ENCODE peak calls at places on chromosomes 7 and 10, in six cellular contexts. M, U, R, P, W and F are unnamed samples.

GRCh38 chr10:81414038-81414437 is 461.0 kb upstream of the NRG3 start:
- DNase-seq in P (no peak), M (peak), W (no peak), R (no peak), U (no peak), F (peak)

GRCh38 chr7:37247881-37248280 is 200.8 kb downstream of the ELMO1 start:
- DNase-seq in R (no peak), P (no peak), U (no peak), W (no peak), M (peak), F (peak)

GRCh38 chr10:60280475-60280874 is 109.2 kb downstream of the ANK3 start:
- DNase-seq in U (no peak), M (no peak), P (no peak), W (no peak), R (no peak), F (no peak)

GRCh38 chr7:1555813-1556540 is at the start of gene TMEM184A:
- DNase-seq in M (peak), P (peak), W (peak), U (peak), R (no peak), F (no peak)

GRCh38 chr10:8044908-8045727 is 9.4 kb upstream of the GATA3 start:
- DNase-seq in P (peak), U (peak), R (no peak), M (no peak), W (no peak), F (peak)

GRCh38 chr7:29322023-29322712 is 127.6 kb downstream of the CHN2 start:
- DNase-seq in M (no peak), U (no peak), R (no peak), W (no peak), P (no peak), F (no peak)

GRCh38 chr10:129525408-129525807 is 58.4 kb downstream of the MGMT start:
- DNase-seq in P (no peak), R (no peak), W (no peak), U (no peak), M (no peak), F (no peak)

GRCh38 chr10:95741807-95742528 is 14.0 kb upstream of the ENTPD1 start:
- DNase-seq in P (peak), W (no peak), M (no peak), R (peak), U (no peak), F (peak)

GRCh38 chr10:14583252-14583651 is 191.4 kb downstream of the FAM107B start:
- DNase-seq in M (no peak), U (no peak), R (no peak), P (no peak), W (no peak), F (no peak)

GRCh38 chr7:139393621-139394215 is 34.0 kb downstream of the LUC7L2 start:
- DNase-seq in U (no peak), P (no peak), M (no peak), W (no peak), R (no peak), F (no peak)

GRCh38 chr7:104272767-104273384 is 55.5 kb upstream of the LHFPL3 start:
- DNase-seq in M (peak), W (peak), U (peak), R (no peak), P (no peak), F (peak)

GRCh38 chr10:63711866-63712716 is 190.9 kb downstream of the REEP3 start:
- DNase-seq in M (peak), P (no peak), U (peak), R (no peak), W (peak), F (peak)

GRCh38 chr10:63819753-63820347 is 298.6 kb downstream of the REEP3 start:
- DNase-seq in R (no peak), W (peak), M (peak), U (peak), P (peak), F (peak)

GRCh38 chr7:21869785-21870402 is 75.8 kb downstream of the CDCA7L start:
- DNase-seq in P (no peak), W (no peak), M (peak), U (no peak), R (no peak), F (no peak)

GRCh38 chr7:77907281-77907680 is 108.7 kb downstream of the PHTF2 start:
- DNase-seq in W (no peak), P (no peak), U (no peak), R (no peak), M (no peak), F (no peak)

GRCh38 chr7:79979437-79979836 is 155.2 kb upstream of the GNAI1 start:
- DNase-seq in R (no peak), P (no peak), W (no peak), M (no peak), U (no peak), F (peak)

GRCh38 chr7:41886257-41886905 is 183.5 kb upstream of the INHBA start:
- DNase-seq in U (no peak), R (no peak), W (no peak), P (no peak), M (no peak), F (no peak)

GRCh38 chr7:84790873-84791272 is 396.0 kb downstream of the SEMA3D start:
- DNase-seq in P (no peak), R (no peak), W (no peak), M (no peak), U (no peak), F (no peak)

GRCh38 chr7:64978497-64979203 is 12.2 kb downstream of the ZNF117 start:
- DNase-seq in P (no peak), U (no peak), M (no peak), R (no peak), W (no peak), F (no peak)

GRCh38 chr10:61857746-61858145 is 43.8 kb upstream of the ARID5B start:
- DNase-seq in R (no peak), M (no peak), W (no peak), U (no peak), P (no peak), F (no peak)

GRCh38 chr7:26492816-26493215 is 201.2 kb downstream of the SNX10 start:
- DNase-seq in M (no peak), R (no peak), P (no peak), U (no peak), W (no peak), F (peak)

GRCh38 chr7:133724694-133725093 is 402.4 kb upstream of the LRGUK start:
- DNase-seq in W (no peak), R (no peak), U (no peak), P (no peak), M (no peak), F (no peak)

GRCh38 chr10:101830322-101831168 is 12.3 kb upstream of the OGA start:
- DNase-seq in W (no peak), U (peak), R (peak), M (peak), P (peak), F (peak)

GRCh38 chr10:105974803-105975456 is 1189.6 kb downstream of the SORCS1 start:
- DNase-seq in M (peak), W (no peak), P (no peak), U (no peak), R (no peak), F (no peak)

GRCh38 chr10:71995880-71996597 is 31.8 kb downstream of the CHST3 start:
- DNase-seq in M (no peak), P (no peak), W (no peak), R (no peak), U (no peak), F (peak)

GRCh38 chr7:15891151-15891842 is 204.8 kb upstream of the MEOX2 start:
- DNase-seq in U (no peak), W (no peak), R (no peak), M (no peak), P (no peak), F (peak)

GRCh38 chr10:132696204-132696603 is 89.7 kb downstream of the NKX6-2 start:
- DNase-seq in M (no peak), R (no peak), P (no peak), U (no peak), W (no peak), F (no peak)

GRCh38 chr10:122249303-122249850 is 21.7 kb upstream of the BTBD16 start:
- DNase-seq in R (no peak), W (no peak), U (no peak), P (no peak), M (no peak), F (no peak)

GRCh38 chr10:124999433-125000365 is 57.8 kb downstream of the ZRANB1 start:
- DNase-seq in U (peak), R (no peak), M (no peak), W (no peak), P (no peak), F (peak)

GRCh38 chr7:100019908-100020307 is 4.5 kb downstream of the ZKSCAN1 start:
- DNase-seq in W (no peak), P (no peak), M (no peak), U (no peak), R (no peak), F (no peak)

GRCh38 chr7:40866601-40867000 is 731.8 kb downstream of the SUGCT start:
- DNase-seq in W (no peak), M (peak), U (no peak), R (no peak), P (no peak), F (no peak)

GRCh38 chr10:112262556-112262955 is 20.6 kb upstream of the TECTB start:
- DNase-seq in W (no peak), U (no peak), R (no peak), P (no peak), M (no peak), F (no peak)

GRCh38 chr7:137579913-137580640 is 236.5 kb upstream of the PTN start:
- DNase-seq in W (no peak), U (no peak), R (no peak), M (no peak), P (no peak), F (peak)

GRCh38 chr7:131827421-131827820 is 271.0 kb upstream of the PODXL start:
- DNase-seq in U (no peak), R (no peak), M (no peak), W (no peak), P (no peak), F (no peak)

GRCh38 chr10:5590816-5591215 is 66.1 kb downstream of the CALML3 start:
- DNase-seq in U (peak), M (no peak), P (no peak), R (no peak), W (no peak), F (no peak)

GRCh38 chr10:123945506-123945905 is 53.9 kb upstream of the CPXM2 start:
- DNase-seq in W (no peak), R (no peak), M (peak), P (peak), U (no peak), F (no peak)

DNA sequence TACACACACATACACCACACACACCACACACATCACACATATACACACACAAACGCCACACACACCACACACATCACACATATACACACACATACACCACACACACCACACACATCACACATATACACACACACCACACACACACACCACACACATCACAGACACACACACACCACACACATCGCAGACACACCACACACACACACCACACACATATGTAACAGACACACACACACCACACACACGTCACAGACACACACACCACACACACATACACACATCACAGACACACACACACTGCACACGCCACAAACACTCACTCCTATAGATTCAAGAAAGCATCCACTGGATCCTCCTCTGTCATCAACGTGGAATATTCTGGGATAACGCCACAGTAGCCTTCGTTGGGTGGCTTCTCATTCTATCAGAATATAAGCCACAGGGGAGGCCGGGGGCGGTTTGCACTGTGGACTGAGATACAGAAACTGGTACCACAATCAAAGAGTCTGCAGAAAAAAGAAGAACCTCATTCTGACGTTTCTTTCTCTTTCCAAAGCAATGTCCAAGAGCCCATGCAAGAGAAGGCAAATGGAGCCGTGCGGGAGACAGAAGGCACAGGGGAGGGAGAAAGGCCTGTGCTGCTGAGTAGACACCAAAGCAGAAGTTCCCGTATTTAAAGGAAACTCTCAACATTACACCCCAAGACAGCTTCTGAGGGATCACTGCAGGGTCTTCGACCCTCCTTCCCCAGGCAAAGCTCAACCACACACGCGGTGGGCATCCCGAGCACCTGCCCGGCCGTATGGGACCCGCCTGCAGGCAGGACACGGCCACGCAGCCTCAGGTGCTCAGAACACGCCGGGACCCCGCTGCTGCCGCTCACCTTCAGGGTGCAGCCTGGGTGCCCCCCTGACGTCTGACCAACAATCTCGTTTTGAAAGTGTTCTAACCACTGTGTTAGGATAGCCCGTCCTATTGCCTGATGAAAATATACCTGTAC is 321.2 kb downstream of the DNAJB6 start:
- DNase-seq in M (no peak), U (peak), R (no peak), W (no peak), P (no peak), F (no peak)
- TF ChIP-seq MAX in M (no peak), U (no peak), R (no peak), W (no peak), P (no peak), F (no peak)

GRCh38 chr7:141776374-141776773 is at the start of gene TAS2R4:
- DNase-seq in M (no peak), P (no peak), W (no peak), U (no peak), R (no peak), F (no peak)
- H3K27ac ChIP-seq in M (no peak), P (no peak), W (no peak), U (no peak), R (no peak), F (no peak)

GRCh38 chr10:27242951-27243551 is 2.5 kb upstream of the ACBD5 start:
- DNase-seq in W (peak), R (peak), M (peak), P (no peak), U (peak), F (peak)
- H3K4me3 ChIP-seq in W (peak), R (peak), M (peak), P (peak), U (peak), F (peak)

GRCh38 chr10:120266037-120266436 is 191.0 kb upstream of the PLPP4 start:
- DNase-seq in R (no peak), M (no peak), U (no peak), W (no peak), P (no peak), F (no peak)
- TF ChIP-seq MAX in R (no peak), M (no peak), U (no peak), W (no peak), P (no peak), F (no peak)

GRCh38 chr10:119378737-119379067 is 163.8 kb downstream of the RGS10 start:
- DNase-seq in P (peak), R (no peak), M (no peak), U (no peak), W (no peak), F (no peak)

GRCh38 chr10:119379466-119380071 is 162.9 kb downstream of the RGS10 start:
- DNase-seq in W (no peak), R (no peak), M (no peak), U (no peak), P (no peak), F (no peak)

GRCh38 chr10:119377431-119377830 is 165.1 kb downstream of the RGS10 start:
- DNase-seq in M (no peak), P (no peak), U (no peak), W (no peak), R (no peak), F (no peak)

GRCh38 chr10:119375574-119376265 is 166.8 kb downstream of the RGS10 start:
- DNase-seq in W (no peak), R (no peak), P (no peak), U (no peak), M (no peak), F (peak)

GRCh38 chr10:119377905-119378736 is 164.4 kb downstream of the RGS10 start:
- DNase-seq in R (no peak), M (no peak), W (no peak), P (no peak), U (peak), F (no peak)
- H3K27ac ChIP-seq in R (no peak), M (no peak), W (no peak), P (no peak), U (no peak), F (no peak)

GRCh38 chr10:3192856-3193635 is 20.5 kb upstream of the PITRM1 start:
- DNase-seq in U (peak), W (peak), R (no peak), M (peak), P (peak), F (peak)
- H3K4me3 ChIP-seq in U (no peak), W (no peak), R (no peak), M (peak), P (no peak), F (peak)

GRCh38 chr10:3995302-3996210 is 210.5 kb upstream of the KLF6 start:
- DNase-seq in M (no peak), W (no peak), P (no peak), U (no peak), R (no peak), F (peak)
- TF ChIP-seq MAX in M (no peak), W (no peak), P (no peak), U (peak), R (no peak), F (no peak)

GRCh38 chr10:119306514-119306951 is 99.2 kb downstream of the GRK5 start:
- DNase-seq in U (no peak), P (peak), M (peak), W (no peak), R (peak), F (peak)
- H3K27ac ChIP-seq in U (peak), P (peak), M (peak), W (no peak), R (peak), F (peak)

GRCh38 chr7:12633589-12633988 is 53.8 kb upstream of the ARL4A start:
- DNase-seq in P (no peak), M (no peak), U (no peak), W (no peak), R (no peak), F (no peak)

GRCh38 chr7:12637819-12638592 is 49.4 kb upstream of the ARL4A start:
- DNase-seq in P (no peak), U (peak), W (no peak), R (no peak), M (no peak), F (no peak)

GRCh38 chr7:12638851-12639467 is 48.5 kb upstream of the ARL4A start:
- DNase-seq in W (peak), M (peak), U (peak), P (peak), R (no peak), F (peak)

GRCh38 chr7:12637328-12637727 is 50.1 kb upstream of the ARL4A start:
- DNase-seq in U (no peak), R (no peak), P (no peak), M (no peak), W (no peak), F (no peak)

DNA sequence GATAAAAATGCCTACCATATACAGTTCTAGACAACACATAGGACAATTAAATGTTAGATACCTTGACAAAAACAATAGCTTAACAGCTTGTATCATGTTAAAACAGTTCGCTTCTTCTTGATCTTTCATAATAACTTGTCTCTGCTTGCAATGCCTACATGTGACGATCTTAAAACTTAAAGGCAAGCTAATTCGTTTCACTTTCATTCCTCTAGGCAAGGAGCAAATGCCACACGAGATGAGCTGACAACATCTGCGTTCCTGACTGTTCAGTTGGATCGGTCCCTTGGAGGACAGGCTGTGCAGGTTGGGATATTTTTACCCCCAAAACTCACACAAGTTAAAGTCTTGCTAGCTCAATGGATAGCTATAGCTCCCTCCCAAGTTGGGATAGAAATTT is 51.6 kb upstream of the ARL4A start:
- DNase-seq in R (peak), U (no peak), M (no peak), P (no peak), W (no peak), F (no peak)
- H3K4me3 ChIP-seq in R (no peak), U (no peak), M (no peak), P (no peak), W (no peak), F (no peak)

DNA sequence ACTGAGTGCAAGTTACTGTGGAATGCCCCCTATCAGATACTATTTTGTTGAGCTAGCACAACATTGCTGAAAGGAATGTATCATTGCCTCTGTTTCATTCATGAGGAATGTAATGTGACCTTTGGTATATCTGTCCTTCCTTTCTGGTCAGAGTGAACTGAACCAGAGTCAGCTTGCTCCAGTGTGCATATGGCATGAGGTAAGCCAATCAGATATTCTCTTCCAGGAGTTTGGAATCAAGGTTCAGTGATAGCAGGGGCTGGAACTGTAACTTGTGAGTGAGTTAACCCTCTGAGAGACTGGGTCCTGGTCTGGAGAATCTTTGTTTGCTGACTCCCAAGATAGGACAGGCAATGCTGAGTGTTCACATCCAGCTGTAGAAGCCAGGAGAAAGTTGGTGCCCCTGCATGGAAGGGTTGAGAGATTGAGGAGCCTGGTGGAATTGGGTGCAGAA is 45.3 kb upstream of the OSBPL3 start:
- DNase-seq in R (no peak), P (no peak), W (peak), U (no peak), M (peak), F (peak)
- TF ChIP-seq MAX in R (no peak), P (no peak), W (peak), U (peak), M (peak), F (no peak)